ENCODE peak calls at places on chromosomes 5 and 9, in six cellular contexts. S, J, Z, X, E and L are unnamed samples.

GRCh38 chr5:88245893-88246244 is 22.8 kb downstream of the TMEM161B start:
- DNase-seq in J (no peak), E (no peak), Z (no peak), X (no peak), S (no peak), L (no peak)

GRCh38 chr5:10301842-10302610 is 5.7 kb downstream of the CMBL start:
- DNase-seq in J (no peak), X (no peak), E (no peak), S (no peak), Z (no peak), L (no peak)

GRCh38 chr9:89177021-89177400 is 1.6 kb downstream of the SHC3 start:
- DNase-seq in S (no peak), J (no peak), E (no peak), X (no peak), Z (no peak), L (no peak)

GRCh38 chr5:54845567-54845941 is 139.8 kb downstream of the ESM1 start:
- DNase-seq in Z (no peak), J (peak), E (no peak), X (peak), S (no peak), L (no peak)

GRCh38 chr5:57456056-57456455 is 26.6 kb downstream of the ACTBL2 start:
- DNase-seq in J (no peak), X (no peak), Z (no peak), S (no peak), E (no peak), L (no peak)

GRCh38 chr5:74638776-74639537 is 1.6 kb downstream of the ENC1 start:
- DNase-seq in Z (no peak), J (peak), E (no peak), S (no peak), X (no peak), L (peak)

GRCh38 chr5:108143581-108143980 is 238.3 kb downstream of the FBXL17 start:
- DNase-seq in J (peak), E (no peak), X (no peak), S (no peak), Z (no peak), L (no peak)

GRCh38 chr9:123312306-123312877 is 43.6 kb upstream of the CRB2 start:
- DNase-seq in Z (no peak), X (no peak), E (no peak), S (no peak), J (no peak), L (no peak)

GRCh38 chr5:125023673-125024072 is 277.2 kb upstream of the ZNF608 start:
- DNase-seq in J (peak), Z (no peak), X (no peak), E (no peak), S (no peak), L (no peak)

GRCh38 chr9:73667749-73668148 is 516.1 kb downstream of the ANXA1 start:
- DNase-seq in S (no peak), J (peak), E (no peak), Z (no peak), X (no peak), L (no peak)

GRCh38 chr5:171600736-171601265 is 181.4 kb downstream of the FGF18 start:
- DNase-seq in X (no peak), S (no peak), Z (no peak), J (no peak), E (no peak), L (no peak)

GRCh38 chr5:171630047-171630669 is 155.5 kb upstream of the SMIM23 start:
- DNase-seq in X (no peak), E (peak), Z (no peak), J (peak), S (no peak), L (no peak)

GRCh38 chr5:138230981-138231589 is 18.0 kb upstream of the CDC23 start:
- DNase-seq in Z (no peak), J (peak), E (peak), S (no peak), X (no peak), L (no peak)

GRCh38 chr5:32794086-32794485 is 83.0 kb downstream of the NPR3 start:
- DNase-seq in S (no peak), E (no peak), Z (no peak), X (no peak), J (peak), L (no peak)

GRCh38 chr9:751137-752051 is 90.1 kb upstream of the DMRT1 start:
- DNase-seq in S (peak), Z (no peak), X (no peak), E (no peak), J (peak), L (no peak)

GRCh38 chr9:19493174-19493811 is 84.5 kb downstream of the ACER2 start:
- DNase-seq in E (peak), S (peak), X (peak), J (peak), Z (peak), L (peak)

GRCh38 chr5:14741721-14742426 is 77.4 kb downstream of the OTULIN start:
- DNase-seq in X (no peak), E (no peak), Z (no peak), S (no peak), J (no peak), L (no peak)

GRCh38 chr5:59893436-59894227 is at the start of gene PDE4D:
- DNase-seq in J (peak), Z (no peak), S (no peak), X (peak), E (peak), L (no peak)

GRCh38 chr5:10565785-10566506 is 2.1 kb downstream of the ANKRD33B start:
- DNase-seq in S (no peak), X (no peak), E (no peak), J (no peak), Z (no peak), L (peak)

GRCh38 chr5:105230516-105230915 is 1667.9 kb upstream of the NUDT12 start:
- DNase-seq in E (no peak), J (no peak), X (no peak), S (no peak), Z (no peak), L (no peak)

GRCh38 chr9:4499917-4500316 is 9.6 kb downstream of the SLC1A1 start:
- DNase-seq in X (no peak), Z (no peak), S (no peak), J (no peak), E (no peak), L (no peak)

GRCh38 chr9:130555968-130556367 is 23.4 kb upstream of the FUBP3 start:
- DNase-seq in S (no peak), Z (no peak), X (no peak), E (no peak), J (no peak), L (no peak)